ENCODE peak calls at places on chromosomes 3 and 15, in ten cellular contexts. V, W, R, O, P, E, D, J, Z and H are unnamed samples.

GRCh38 chr15:65249641-65250040 is 37.0 kb downstream of the PARP16 start:
- DNase-seq in V (no peak), W (no peak), R (no peak), O (no peak), P (no peak), E (no peak), D (no peak), J (no peak), Z (no peak), H (no peak)

GRCh38 chr3:43055806-43056770 is 49.8 kb downstream of the POMGNT2 start:
- DNase-seq in V (no peak), W (no peak), R (no peak), O (no peak), P (no peak), E (no peak), D (no peak), J (no peak), Z (no peak), H (no peak)

GRCh38 chr3:49912787-49913375 is 9.2 kb upstream of the MST1R start:
- DNase-seq in V (no peak), W (peak), R (no peak), O (no peak), P (no peak), E (no peak), D (no peak), J (no peak), Z (no peak), H (no peak)

GRCh38 chr3:118729546-118729945 is 305.1 kb downstream of the IGSF11 start:
- DNase-seq in V (no peak), W (no peak), R (no peak), O (no peak), P (no peak), E (no peak), D (no peak), J (no peak), Z (no peak), H (no peak)

GRCh38 chr15:66786708-66787471 is 84.9 kb downstream of the SMAD6 start:
- DNase-seq in V (no peak), W (peak), R (no peak), O (no peak), P (no peak), E (no peak), D (no peak), J (no peak), Z (no peak), H (no peak)

GRCh38 chr3:186614597-186615483 is 2.0 kb downstream of the AHSG start:
- DNase-seq in V (peak), W (no peak), R (peak), O (peak), P (peak), E (peak), D (peak), J (peak), Z (peak), H (peak)

GRCh38 chr3:12861611-12862010 is 20.2 kb upstream of the RPL32 start:
- DNase-seq in V (no peak), W (no peak), R (no peak), O (no peak), P (no peak), E (no peak), D (no peak), J (no peak), Z (no peak), H (no peak)

GRCh38 chr3:106750092-106750491 is 627.1 kb upstream of the CCDC54 start:
- DNase-seq in V (no peak), W (no peak), R (no peak), O (no peak), P (no peak), E (no peak), D (no peak), J (no peak), Z (no peak), H (no peak)

GRCh38 chr15:92006186-92007028 is 152.9 kb downstream of the SLCO3A1 start:
- DNase-seq in V (no peak), W (no peak), R (no peak), O (no peak), P (no peak), E (no peak), D (no peak), J (no peak), Z (no peak), H (no peak)

GRCh38 chr3:127002195-127003174 is 19.6 kb downstream of the PLXNA1 start:
- DNase-seq in V (peak), W (peak), R (peak), O (peak), P (peak), E (peak), D (peak), J (peak), Z (peak), H (peak)

DNA sequence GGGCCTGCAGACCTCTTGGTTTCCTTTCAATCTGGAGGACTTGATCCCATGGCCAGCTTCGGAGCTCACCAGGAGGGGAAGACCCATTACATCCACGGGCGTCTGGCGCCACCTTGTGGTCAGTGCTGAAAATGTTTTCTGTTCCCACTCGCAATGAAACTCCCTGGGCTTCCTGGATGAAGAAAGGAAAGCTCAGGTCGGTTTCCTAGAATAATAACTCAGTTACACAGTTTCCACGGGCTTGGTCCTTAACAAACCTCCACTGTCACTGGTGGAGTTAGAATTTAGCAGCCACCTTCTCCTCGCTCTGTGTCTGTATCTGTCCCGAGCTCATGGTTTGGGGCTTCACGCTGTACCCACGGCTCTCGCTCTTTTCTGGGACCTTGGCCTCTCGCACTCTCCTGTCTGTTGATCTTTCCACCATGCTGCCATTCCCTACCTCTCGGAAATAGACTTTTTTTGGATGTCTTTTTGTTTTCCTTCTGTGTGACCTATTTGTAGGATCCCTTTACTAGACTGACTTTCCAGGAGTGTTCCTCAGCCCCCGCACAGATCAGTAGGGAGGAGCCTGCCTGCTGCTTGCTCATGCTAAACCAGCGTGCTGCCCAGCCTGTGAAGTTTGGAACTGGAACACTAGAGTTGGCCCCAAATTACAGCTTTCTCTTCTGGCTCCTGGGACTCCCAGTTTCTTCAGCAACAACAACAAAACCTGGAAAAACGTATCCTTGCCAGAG is 56.3 kb downstream of the IL20RB start:
- DNase-seq in V (peak), W (peak), R (peak), O (peak), P (peak), E (peak), D (peak), J (peak), Z (peak), H (peak)
- H3K4me3 ChIP-seq in V (peak), W (peak), R (peak), O (peak), P (peak), E (peak), D (peak), J (peak), Z (peak), H (peak)

GRCh38 chr3:142363936-142364467 is 83.8 kb downstream of the XRN1 start:
- DNase-seq in V (no peak), W (no peak), R (no peak), O (no peak), P (no peak), E (no peak), D (no peak), J (no peak), Z (no peak), H (no peak)

GRCh38 chr3:142366434-142366833 is 81.4 kb downstream of the XRN1 start:
- DNase-seq in V (no peak), W (no peak), R (no peak), O (peak), P (no peak), E (no peak), D (no peak), J (no peak), Z (no peak), H (peak)
- TF ChIP-seq CTCF in V (no peak), W (no peak), R (no peak), O (no peak), P (no peak), E (no peak), D (peak), J (no peak), Z (no peak), H (peak)

DNA sequence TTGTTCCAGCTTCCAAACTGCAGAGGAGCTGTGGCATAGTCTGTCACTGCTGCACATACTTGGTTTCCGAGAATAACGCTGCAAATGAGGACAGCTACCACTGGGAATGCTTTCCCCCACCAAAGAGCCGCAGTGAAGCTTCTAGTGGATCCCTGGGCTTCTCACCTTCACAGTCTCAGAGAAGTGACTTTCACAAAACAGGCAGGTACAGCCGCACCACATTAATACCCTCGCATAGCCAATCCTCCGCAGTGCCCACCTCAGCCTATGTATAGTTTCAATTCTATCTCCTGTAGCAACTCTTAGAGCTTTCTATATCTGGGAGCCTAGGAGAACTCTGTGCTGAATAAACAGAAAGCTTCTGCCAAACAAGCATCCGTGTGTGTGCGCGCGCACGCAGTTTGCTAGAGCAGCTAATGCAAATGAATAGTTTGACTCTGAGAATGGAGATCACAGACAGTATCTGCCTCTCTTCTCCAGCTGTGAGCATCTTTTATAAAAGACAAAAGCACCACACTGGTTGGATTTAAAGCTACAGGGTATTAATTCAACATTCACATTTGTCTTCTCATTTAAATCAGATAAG is 81.9 kb upstream of the PLXND1 start:
- DNase-seq in V (peak), W (peak), R (peak), O (peak), P (peak), E (no peak), D (peak), J (peak), Z (peak), H (peak)
- H3K4me3 ChIP-seq in V (peak), W (peak), R (no peak), O (peak), P (peak), E (no peak), D (peak), J (peak), Z (peak), H (peak)

GRCh38 chr3:86175593-86175992 is 815.4 kb downstream of the VGLL3 start:
- DNase-seq in V (no peak), W (no peak), R (no peak), O (no peak), P (no peak), E (no peak), D (no peak), J (no peak), Z (no peak), H (no peak)

GRCh38 chr3:86178095-86178494 is 812.9 kb downstream of the VGLL3 start:
- DNase-seq in V (no peak), W (no peak), R (no peak), O (no peak), P (no peak), E (no peak), D (no peak), J (no peak), Z (no peak), H (no peak)

GRCh38 chr3:86175051-86175536 is 815.9 kb downstream of the VGLL3 start:
- DNase-seq in V (no peak), W (no peak), R (no peak), O (no peak), P (no peak), E (no peak), D (no peak), J (no peak), Z (no peak), H (no peak)

GRCh38 chr3:86180696-86181095 is 810.3 kb downstream of the VGLL3 start:
- DNase-seq in V (no peak), W (no peak), R (no peak), O (no peak), P (no peak), E (no peak), D (no peak), J (no peak), Z (no peak), H (peak)
- TF ChIP-seq CTCF in V (no peak), W (no peak), R (no peak), O (no peak), P (no peak), E (no peak), D (no peak), J (no peak), Z (no peak), H (peak)

DNA sequence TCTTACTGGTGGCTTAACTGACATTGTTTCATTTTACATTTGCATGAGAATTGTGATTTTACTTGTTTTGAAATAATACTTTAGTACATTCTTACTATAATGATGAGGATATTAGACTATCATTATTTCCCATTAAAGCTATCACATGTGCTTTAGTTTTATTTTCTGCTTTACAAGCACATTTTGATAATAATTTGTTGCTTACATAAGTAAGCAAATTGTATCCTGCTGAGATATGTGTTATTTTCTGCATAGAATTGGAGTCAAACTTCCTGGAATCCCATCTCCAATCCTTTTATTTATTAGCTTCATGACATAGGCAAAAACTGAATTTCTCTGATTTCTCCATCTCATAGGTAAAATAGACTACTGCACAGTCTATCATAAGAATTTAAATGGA is 847.4 kb downstream of the DIPK2A start:
- DNase-seq in V (no peak), W (no peak), R (no peak), O (no peak), P (no peak), E (no peak), D (no peak), J (no peak), Z (no peak), H (no peak)
- H3K4me3 ChIP-seq in V (no peak), W (no peak), R (no peak), O (no peak), P (no peak), E (no peak), D (no peak), J (no peak), Z (no peak), H (no peak)

GRCh38 chr3:188689101-188689574 is 482.6 kb upstream of the TPRG1 start:
- DNase-seq in V (no peak), W (no peak), R (no peak), O (peak), P (no peak), E (no peak), D (peak), J (no peak), Z (no peak), H (peak)

GRCh38 chr3:188686319-188686718 is 485.5 kb upstream of the TPRG1 start:
- DNase-seq in V (no peak), W (no peak), R (no peak), O (no peak), P (no peak), E (no peak), D (no peak), J (no peak), Z (no peak), H (no peak)

GRCh38 chr3:188687389-188687788 is 484.4 kb upstream of the TPRG1 start:
- DNase-seq in V (no peak), W (no peak), R (peak), O (peak), P (no peak), E (no peak), D (peak), J (no peak), Z (no peak), H (peak)

GRCh38 chr3:188683032-188683491 is 488.7 kb upstream of the TPRG1 start:
- DNase-seq in V (no peak), W (no peak), R (peak), O (peak), P (no peak), E (no peak), D (peak), J (peak), Z (no peak), H (peak)

DNA sequence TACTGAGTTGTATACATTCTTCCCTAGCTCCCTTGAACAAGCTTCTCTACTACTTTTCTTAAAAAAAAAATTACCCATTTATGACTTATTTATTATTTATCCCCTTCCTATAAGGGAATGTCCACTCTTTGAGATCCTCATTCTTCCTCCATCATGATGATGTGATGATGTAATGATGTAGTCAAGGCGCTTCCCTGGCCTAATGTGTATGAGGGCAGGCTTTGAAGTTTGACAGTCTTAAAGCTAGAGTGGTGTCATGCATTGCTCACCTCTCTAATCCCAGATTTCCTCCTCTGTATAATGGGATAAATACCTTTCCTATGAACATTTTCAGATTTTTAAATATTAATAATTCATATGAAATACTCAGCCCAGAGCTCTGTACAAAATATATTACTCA is 486.0 kb upstream of the TPRG1 start:
- DNase-seq in V (no peak), W (no peak), R (no peak), O (no peak), P (no peak), E (no peak), D (no peak), J (no peak), Z (no peak), H (no peak)
- TF ChIP-seq CTCF in V (no peak), W (no peak), R (no peak), O (no peak), P (no peak), E (no peak), D (no peak), J (no peak), Z (no peak), H (no peak)